ENCODE peak calls at places on chromosome 17, in ten cellular contexts. Y is stimulated activated CD8-positive, alpha-beta memory T cell treated with anti-CD3 and anti-CD28 coated beads, Interleukin-12 subunit alpha, Interleukin-12 subunit beta, amount 100 ng/mL, for 4 hours; H is skeletal muscle cell; J is NK-92 treated with Interleukin-12 subunit alpha and Interleukin-12 subunit beta, amount 100 ng/mL, for 24 hours; D is EH; Q is fibroblast of lung; W is mammary epithelial cell; N is nephron progenitor cell; A is A172; O is adrenal gland. U is an unnamed sample.

GRCh38 chr17:30961213-30962188 is 9.3 kb upstream of the RNF135 start:
- DNase-seq in Y (no peak), H (no peak), J (no peak), D (peak; percentile 57), Q (no peak), W (no peak), N (no peak), A (peak; percentile 35), O (peak; percentile 14), U (no peak)

GRCh38 chr17:3723556-3724372 is at the start of gene HASPIN:
- DNase-seq in Y (peak; percentile 84), H (peak; percentile 51), J (peak; percentile 66), D (peak; percentile 88), Q (peak; percentile 89), W (peak; percentile 88), N (peak; percentile 94), A (peak; percentile 78), O (peak; percentile 92), U (peak; percentile 97)

GRCh38 chr17:79838541-79839274 is 532 bp downstream of the CBX4 start:
- DNase-seq in Y (peak; percentile 33), H (no peak), J (peak; percentile 44), D (peak; percentile 67), Q (peak; percentile 66), W (peak; percentile 63), N (peak; percentile 75), A (peak; percentile 44), O (peak; percentile 65), U (peak; percentile 68)

GRCh38 chr17:42484304-42484703 is 25.6 kb downstream of the ATP6V0A1 start:
- DNase-seq in Y (peak; percentile 54), H (no peak), J (peak; percentile 59), D (no peak), Q (no peak), W (no peak), N (no peak), A (no peak), O (no peak), U (no peak)

GRCh38 chr17:14730821-14731220 is 429.9 kb downstream of the HS3ST3B1 start:
- DNase-seq in Y (no peak), H (no peak), J (no peak), D (peak; percentile 58), Q (no peak), W (no peak), N (no peak), A (no peak), O (no peak), U (no peak)

GRCh38 chr17:37493249-37494027 is 3.7 kb downstream of the DUSP14 start:
- DNase-seq in Y (no peak), H (peak; percentile 55), J (no peak), D (peak; percentile 98), Q (peak; percentile 77), W (peak; percentile 98), N (no peak), A (peak; percentile 90), O (no peak), U (no peak)

GRCh38 chr17:80925668-80926067 is 66.0 kb upstream of the CHMP6 start:
- DNase-seq in Y (no peak), H (no peak), J (no peak), D (no peak), Q (no peak), W (no peak), N (no peak), A (no peak), O (no peak), U (peak; percentile 41)

GRCh38 chr17:55093358-55093757 is 124.8 kb downstream of the STXBP4 start:
- DNase-seq in Y (no peak), H (no peak), J (no peak), D (no peak), Q (no peak), W (no peak), N (no peak), A (no peak), O (no peak), U (no peak)

GRCh38 chr17:46002311-46002972 is 3.4 kb downstream of the STH start:
- DNase-seq in Y (peak; percentile 17), H (peak; percentile 5), J (peak; percentile 29), D (peak; percentile 67), Q (peak; percentile 58), W (peak; percentile 41), N (peak; percentile 79), A (peak; percentile 62), O (peak; percentile 86), U (peak; percentile 82)

GRCh38 chr17:49218941-49219913 is 8.7 kb downstream of the ABI3 start:
- DNase-seq in Y (peak; percentile 48), H (no peak), J (peak; percentile 75), D (no peak), Q (no peak), W (no peak), N (no peak), A (no peak), O (no peak), U (peak; percentile 59)

GRCh38 chr17:28745052-28745776 is 1.4 kb downstream of the TRAF4 start:
- DNase-seq in Y (no peak), H (peak; percentile 11), J (no peak), D (peak; percentile 63), Q (peak; percentile 51), W (peak; percentile 48), N (peak; percentile 67), A (peak; percentile 49), O (peak; percentile 60), U (peak; percentile 81)

GRCh38 chr17:47852113-47852949 is 1.4 kb upstream of the SP6 start:
- DNase-seq in Y (no peak), H (no peak), J (no peak), D (no peak), Q (no peak), W (no peak), N (no peak), A (no peak), O (no peak), U (no peak)

GRCh38 chr17:74923538-74924249 is 379 bp upstream of the OTOP2 start:
- DNase-seq in Y (peak; percentile 43), H (no peak), J (no peak), D (peak; percentile 46), Q (peak; percentile 28), W (peak; percentile 33), N (peak; percentile 87), A (peak; percentile 26), O (peak; percentile 78), U (peak; percentile 82)

GRCh38 chr17:44122825-44123355 is 551 bp downstream of the HDAC5 start:
- DNase-seq in Y (no peak), H (no peak), J (no peak), D (no peak), Q (no peak), W (no peak), N (no peak), A (no peak), O (no peak), U (no peak)

GRCh38 chr17:75124041-75124818 is 7.3 kb downstream of the NT5C start:
- DNase-seq in Y (peak; percentile 55), H (no peak), J (no peak), D (peak; percentile 21), Q (peak; percentile 65), W (peak; percentile 98), N (no peak), A (peak; percentile 100), O (peak; percentile 89), U (no peak)

GRCh38 chr17:67477687-67478086 is 100.6 kb downstream of the PITPNC1 start:
- DNase-seq in Y (peak; percentile 29), H (no peak), J (peak; percentile 31), D (peak; percentile 60), Q (peak; percentile 47), W (peak; percentile 76), N (no peak), A (peak; percentile 47), O (no peak), U (no peak)

GRCh38 chr17:82663381-82664275 is 15.4 kb upstream of the WDR45B start:
- DNase-seq in Y (no peak), H (no peak), J (no peak), D (no peak), Q (no peak), W (no peak), N (no peak), A (no peak), O (no peak), U (no peak)

GRCh38 chr17:57861000-57861736 is 11.3 kb upstream of the MRPS23 start:
- DNase-seq in Y (no peak), H (no peak), J (no peak), D (peak; percentile 41), Q (peak; percentile 55), W (no peak), N (peak; percentile 36), A (peak; percentile 79), O (peak; percentile 87), U (no peak)

GRCh38 chr17:51445934-51446333 is 185.6 kb downstream of the UTP18 start:
- DNase-seq in Y (no peak), H (no peak), J (no peak), D (no peak), Q (no peak), W (no peak), N (no peak), A (no peak), O (no peak), U (no peak)

GRCh38 chr17:12134587-12134986 is 113.9 kb downstream of the MAP2K4 start:
- DNase-seq in Y (no peak), H (no peak), J (no peak), D (no peak), Q (no peak), W (no peak), N (no peak), A (no peak), O (no peak), U (no peak)

U was measured in sciatic nerve.